ENCODE peak calls at places on chromosomes 7 and 10, in five cellular contexts. H, E, A, I and Y are unnamed samples.

GRCh38 chr10:52563361-52563760 is 209.2 kb downstream of the MBL2 start:
- DNase-seq in H (no peak), A (no peak), E (no peak), I (no peak), Y (no peak)

GRCh38 chr10:28248092-28248491 is 54.8 kb downstream of the MPP7 start:
- DNase-seq in E (no peak), A (no peak), H (no peak), I (peak; percentile 6), Y (no peak)

GRCh38 chr10:69874464-69874863 is 72.8 kb downstream of the COL13A1 start:
- DNase-seq in I (peak; percentile 50), E (no peak), H (no peak), A (no peak), Y (no peak)

GRCh38 chr10:124185074-124185473 is 91.7 kb upstream of the CHST15 start:
- DNase-seq in A (no peak), H (no peak), I (no peak), E (no peak), Y (no peak)

GRCh38 chr10:97690138-97690537 is 3.1 kb upstream of the AVPI1 start:
- DNase-seq in I (no peak), H (no peak), E (no peak), A (no peak), Y (no peak)

GRCh38 chr10:24428410-24428782 is 219.5 kb downstream of the KIAA1217 start:
- DNase-seq in E (no peak), A (no peak), H (no peak), I (peak; percentile 74), Y (peak; percentile 96)

GRCh38 chr7:121531175-121532070 is 135.3 kb upstream of the FAM3C start:
- DNase-seq in E (no peak), I (peak; percentile 58), A (no peak), H (no peak), Y (no peak)

GRCh38 chr10:72802291-72803118 is 91.0 kb upstream of the OIT3 start:
- DNase-seq in A (no peak), E (no peak), H (no peak), I (peak; percentile 54), Y (no peak)

GRCh38 chr10:8221481-8221880 is 167.0 kb downstream of the GATA3 start:
- DNase-seq in A (no peak), E (no peak), H (no peak), I (no peak), Y (no peak)

GRCh38 chr7:74083928-74084721 is 521 bp downstream of the LIMK1 start:
- DNase-seq in A (peak; percentile 57), I (peak; percentile 76), E (no peak), H (no peak), Y (no peak)

GRCh38 chr10:76558586-76558985 is 1079.0 kb downstream of the KCNMA1 start:
- DNase-seq in A (no peak), E (no peak), I (peak; percentile 72), H (no peak), Y (no peak)

GRCh38 chr7:157625973-157626790 is 289.4 kb downstream of the DNAJB6 start:
- DNase-seq in A (no peak), H (no peak), E (no peak), I (no peak), Y (no peak)

GRCh38 chr10:95906675-95907453 is 911 bp upstream of the CC2D2B start:
- DNase-seq in E (peak; percentile 11), A (peak; percentile 39), I (peak; percentile 80), H (no peak), Y (peak; percentile 68)

GRCh38 chr7:47314728-47315601 is 266.9 kb downstream of the TNS3 start:
- DNase-seq in A (no peak), H (no peak), I (peak; percentile 96), E (no peak), Y (no peak)

GRCh38 chr7:80230327-80230726 is 95.7 kb downstream of the GNAI1 start:
- DNase-seq in I (peak; percentile 54), H (no peak), A (no peak), E (no peak), Y (no peak)

GRCh38 chr7:19145429-19146201 is 394 bp upstream of the FERD3L start:
- DNase-seq in E (no peak), A (peak; percentile 66), I (no peak), H (peak; percentile 73), Y (no peak)

GRCh38 chr10:119412244-119412750 is 130.2 kb downstream of the RGS10 start:
- DNase-seq in H (no peak), A (no peak), E (no peak), I (peak; percentile 97), Y (no peak)

GRCh38 chr7:17021205-17021604 is 139.4 kb upstream of the AGR3 start:
- DNase-seq in H (no peak), I (no peak), A (no peak), E (no peak), Y (peak; percentile 82)

GRCh38 chr7:158818325-158819213 is 10.7 kb downstream of the ESYT2 start:
- DNase-seq in H (peak; percentile 50), E (peak; percentile 51), A (peak; percentile 78), I (peak; percentile 100), Y (peak; percentile 99)

GRCh38 chr7:122006687-122007086 is 133.7 kb downstream of the PTPRZ1 start:
- DNase-seq in I (no peak), H (no peak), A (no peak), E (no peak), Y (no peak)

GRCh38 chr10:131114846-131115245 is 196.7 kb downstream of the TCERG1L start:
- DNase-seq in E (no peak), I (no peak), H (no peak), A (no peak), Y (no peak)

GRCh38 chr7:28625446-28625845 is 213.1 kb downstream of the CREB5 start:
- DNase-seq in I (no peak), A (no peak), E (no peak), H (no peak), Y (no peak)

GRCh38 chr7:43694399-43694748 is 34.9 kb downstream of the COA1 start:
- DNase-seq in E (no peak), A (no peak), I (peak; percentile 88), H (no peak), Y (no peak)

GRCh38 chr7:129401228-129401967 is 32.8 kb upstream of the STRIP2 start:
- DNase-seq in A (no peak), E (no peak), H (no peak), I (peak; percentile 24), Y (peak; percentile 11)

GRCh38 chr10:79322616-79323566 is 24.4 kb upstream of the PPIF start:
- DNase-seq in H (no peak), I (peak; percentile 87), A (no peak), E (no peak), Y (peak; percentile 67)
- H2BK12ac ChIP-seq in H (no peak overlapping the region), I (peak overlapping the region; percentile 75), A (no peak overlapping the region), E (no peak overlapping the region), Y (no peak overlapping the region)

GRCh38 chr7:98396768-98397167 is 4.1 kb downstream of the BAIAP2L1 start:
- DNase-seq in I (no peak), A (no peak), E (no peak), H (no peak), Y (no peak)

GRCh38 chr7:98398567-98399372 is 2.1 kb downstream of the BAIAP2L1 start:
- DNase-seq in A (no peak), E (no peak), H (no peak), I (peak; percentile 54), Y (no peak)

GRCh38 chr7:98399462-98399861 is 1.4 kb downstream of the BAIAP2L1 start:
- DNase-seq in E (no peak), A (no peak), H (no peak), I (peak; percentile 38), Y (peak; percentile 59)

GRCh38 chr7:98399903-98400537 is 870 bp downstream of the BAIAP2L1 start:
- DNase-seq in A (peak; percentile 49), H (no peak), I (peak; percentile 30), E (peak; percentile 52), Y (peak; percentile 56)

GRCh38 chr7:98400538-98401427 is at the start of gene BAIAP2L1:
- DNase-seq in H (peak; percentile 86), A (peak; percentile 96), I (peak; percentile 69), E (peak; percentile 89), Y (peak; percentile 96)
- H4K8ac ChIP-seq in H (peak within 1 kb of the TSS; percentile 94), A (no peak within 1 kb of the TSS), I (peak within 1 kb of the TSS; percentile 84), E (no peak within 1 kb of the TSS), Y (peak within 1 kb of the TSS; percentile 84)

GRCh38 chr7:15950299-15950698 is 263.8 kb upstream of the MEOX2 start:
- DNase-seq in H (no peak), A (no peak), E (no peak), I (no peak), Y (no peak)
- H2BK12ac ChIP-seq in H (no peak overlapping the region), A (no peak overlapping the region), E (no peak overlapping the region), I (no peak overlapping the region), Y (no peak overlapping the region)

GRCh38 chr7:149071641-149072437 is 18.7 kb downstream of the ZNF786 start:
- DNase-seq in I (peak; percentile 11), A (peak; percentile 90), E (peak; percentile 11), H (peak; percentile 81), Y (peak; percentile 27)
- H4K8ac ChIP-seq in I (no peak overlapping the region), A (no peak overlapping the region), E (peak overlapping the region; percentile 19), H (peak overlapping the region; percentile 80), Y (peak overlapping the region; percentile 64)

GRCh38 chr7:41238851-41239331 is 464.0 kb downstream of the INHBA start:
- DNase-seq in E (no peak), I (no peak), H (no peak), A (no peak), Y (no peak)
- H2BK12ac ChIP-seq in E (no peak overlapping the region), I (no peak overlapping the region), H (no peak overlapping the region), A (no peak overlapping the region), Y (no peak overlapping the region)

GRCh38 chr10:44934416-44935200 is 23.5 kb downstream of the TMEM72 start:
- DNase-seq in H (no peak), E (no peak), I (peak; percentile 57), A (peak; percentile 14), Y (no peak)
- H4K8ac ChIP-seq in H (no peak overlapping the region), E (no peak overlapping the region), I (no peak overlapping the region), A (no peak overlapping the region), Y (no peak overlapping the region)

GRCh38 chr10:49318028-49318427 is 19.1 kb downstream of the C10orf71 start:
- DNase-seq in I (no peak), A (no peak), H (no peak), E (no peak), Y (no peak)
- H2BK12ac ChIP-seq in I (no peak overlapping the region), A (no peak overlapping the region), H (no peak overlapping the region), E (no peak overlapping the region), Y (no peak overlapping the region)